ENCODE peak calls at places on chromosomes 6 and 20, in seven cellular contexts. Y is EL; A is activated B cell treated with CpG ODN at 0.5 μM for 24 hours; C is effector CD4-positive, alpha-beta T cell; O is T-helper 1 cell; E is T-helper 9 cell; G is ascending aorta. V is an unnamed sample.

GRCh38 chr6:137415127-137415833 is 78.9 kb downstream of the OLIG3 start:
- DNase-seq in Y (peak), A (peak), O (no peak), E (peak), C (peak), G (no peak), V (peak)

GRCh38 chr6:10051283-10051682 is 363.6 kb downstream of the TFAP2A start:
- DNase-seq in E (no peak), C (no peak), A (no peak), G (no peak), Y (no peak), O (no peak), V (no peak)

GRCh38 chr20:63093966-63094766 is 87.4 kb upstream of the BHLHE23 start:
- DNase-seq in A (no peak), O (peak), G (no peak), C (no peak), Y (no peak), E (no peak), V (peak)

GRCh38 chr20:5135363-5136012 is 8.7 kb downstream of the CDS2 start:
- DNase-seq in Y (no peak), C (no peak), O (no peak), E (no peak), A (no peak), G (no peak), V (no peak)

GRCh38 chr6:109023348-109023925 is 71.2 kb downstream of the SESN1 start:
- DNase-seq in G (no peak), C (no peak), O (no peak), A (no peak), E (no peak), Y (no peak), V (no peak)

GRCh38 chr6:4401408-4402367 is 266.3 kb upstream of the ECI2 start:
- DNase-seq in O (no peak), C (no peak), E (no peak), Y (peak), G (no peak), A (no peak), V (no peak)

GRCh38 chr20:32332614-32333013 is 25.5 kb upstream of the ASXL1 start:
- DNase-seq in G (no peak), Y (peak), O (no peak), A (no peak), C (no peak), E (no peak), V (no peak)

GRCh38 chr6:108441141-108441540 is 119.6 kb upstream of the FOXO3 start:
- DNase-seq in E (no peak), O (no peak), A (no peak), Y (no peak), G (no peak), C (no peak), V (no peak)

GRCh38 chr6:158819213-158819976 is at the start of gene EZR:
- DNase-seq in C (peak), O (peak), Y (peak), G (peak), E (peak), A (peak), V (peak)

GRCh38 chr6:86969573-86969972 is 32.2 kb downstream of the HTR1E start:
- DNase-seq in E (no peak), O (no peak), C (no peak), Y (no peak), A (no peak), G (no peak), V (no peak)

GRCh38 chr6:129498556-129498940 is 211.4 kb downstream of the ARHGAP18 start:
- DNase-seq in Y (peak), C (no peak), E (no peak), O (no peak), A (no peak), G (no peak), V (no peak)

GRCh38 chr20:5715068-5715841 is 34.9 kb upstream of the SHLD1 start:
- DNase-seq in G (no peak), E (peak), Y (no peak), A (no peak), O (no peak), C (no peak), V (no peak)

GRCh38 chr6:50927816-50928215 is 109.1 kb downstream of the TFAP2B start:
- DNase-seq in G (no peak), O (no peak), Y (no peak), A (no peak), E (no peak), C (no peak), V (no peak)

GRCh38 chr20:32982617-32983458 is 21.4 kb downstream of the SUN5 start:
- DNase-seq in O (no peak), C (no peak), E (no peak), A (no peak), G (no peak), Y (no peak), V (peak)